ENCODE peak calls at places on chromosomes 12 and 14, in five cellular contexts. H, T, C, A and X are unnamed samples.

GRCh38 chr14:54767139-54767431 is 135.5 kb downstream of the GCH1 start:
- DNase-seq in H (no peak), T (no peak), C (no peak), A (no peak), X (no peak)

GRCh38 chr12:53989227-53990113 is 4.5 kb downstream of the HOXC10 start:
- DNase-seq in H (no peak), T (peak; percentile 7), C (no peak), A (peak; percentile 52), X (no peak)

GRCh38 chr12:46209914-46210834 is 58.7 kb downstream of the SLC38A1 start:
- DNase-seq in H (peak; percentile 81), T (no peak), C (peak; percentile 48), A (peak; percentile 72), X (peak; percentile 62)

GRCh38 chr12:116066381-116067230 is 210.9 kb downstream of the MED13L start:
- DNase-seq in H (no peak), T (no peak), C (peak; percentile 33), A (peak; percentile 57), X (peak; percentile 44)

GRCh38 chr12:102417055-102417454 is 63.3 kb downstream of the IGF1 start:
- DNase-seq in H (no peak), T (no peak), C (no peak), A (no peak), X (no peak)

GRCh38 chr14:34059925-34060746 is 109.3 kb upstream of the EGLN3 start:
- DNase-seq in H (peak; percentile 49), T (no peak), C (peak; percentile 22), A (peak; percentile 73), X (no peak)

GRCh38 chr14:106268013-106268727 is 741.8 kb downstream of the TMEM121 start:
- DNase-seq in H (no peak), T (no peak), C (peak; percentile 91), A (no peak), X (peak; percentile 65)

GRCh38 chr14:73997944-73998451 is 21.1 kb downstream of the ENTPD5 start:
- DNase-seq in H (no peak), T (no peak), C (no peak), A (no peak), X (no peak)

GRCh38 chr14:54782803-54783659 is 119.6 kb downstream of the GCH1 start:
- DNase-seq in H (no peak), T (no peak), C (no peak), A (no peak), X (no peak)